ENCODE peak calls at places on chromosomes 11 and 22, in five cellular contexts. E is HepG2, N is K562, D is H1, M is GM12878. C is an unnamed sample.

GRCh38 chr11:19633276-19633675 is 79.4 kb upstream of the NAV2 start:
- DNase-seq in M (no peak), N (no peak), E (no peak), D (no peak), C (no peak)

GRCh38 chr11:43316451-43316850 is 4.7 kb downstream of the API5 start:
- DNase-seq in E (no peak), N (no peak), M (no peak), D (no peak), C (no peak)

GRCh38 chr11:34890089-34890488 is 26.1 kb downstream of the APIP start:
- DNase-seq in M (no peak), E (no peak), D (no peak), N (no peak), C (no peak)

GRCh38 chr11:85955531-85955930 is 100.3 kb downstream of the CCDC83 start:
- DNase-seq in D (no peak), M (no peak), E (no peak), N (no peak), C (no peak)

GRCh38 chr22:17086750-17087149 is 1.9 kb downstream of the IL17RA start:
- DNase-seq in E (no peak), M (no peak), D (no peak), N (no peak), C (no peak)

GRCh38 chr11:75430692-75431532 is 2.1 kb downstream of the KLHL35 start:
- DNase-seq in E (no peak), D (no peak), M (no peak), N (no peak), C (no peak)

GRCh38 chr11:104653011-104653806 is 245.1 kb downstream of the CASP12 start:
- DNase-seq in D (no peak), M (no peak), E (no peak), N (no peak), C (no peak)

GRCh38 chr11:34915136-34916013 is 804 bp downstream of the APIP start:
- DNase-seq in M (no peak), N (no peak), E (no peak), D (no peak), C (no peak)

GRCh38 chr22:24155597-24156145 is 25.6 kb upstream of the SUSD2 start:
- DNase-seq in M (no peak), E (peak; percentile 32), D (no peak), N (peak; percentile 11), C (no peak)

GRCh38 chr11:117187428-117187798 is 8.9 kb downstream of the SIDT2 start:
- DNase-seq in D (no peak), E (no peak), N (no peak), M (no peak), C (no peak)

GRCh38 chr11:69533296-69534165 is 52.1 kb downstream of the LINC01488 start:
- DNase-seq in N (no peak), M (no peak), E (no peak), D (no peak), C (no peak)

GRCh38 chr11:116276051-116277044 is 496.4 kb downstream of the BUD13 start:
- DNase-seq in M (no peak), N (peak; percentile 86), E (peak; percentile 67), D (peak; percentile 86), C (peak; percentile 72)

GRCh38 chr11:33778682-33779081 is 4.4 kb upstream of the FBXO3 start:
- DNase-seq in E (no peak), M (no peak), N (no peak), D (no peak), C (no peak)

GRCh38 chr22:39718206-39718605 is 147.7 kb downstream of the CACNA1I start:
- DNase-seq in D (no peak), N (no peak), M (no peak), E (no peak), C (no peak)

GRCh38 chr11:94895451-94895850 is 77.9 kb downstream of the CWC15 start:
- DNase-seq in N (no peak), D (no peak), E (no peak), M (no peak), C (no peak)

GRCh38 chr11:76738618-76739220 is 44.4 kb upstream of the TSKU start:
- DNase-seq in M (no peak), E (no peak), N (no peak), D (no peak), C (no peak)

GRCh38 chr22:24107668-24108067 is 73.6 kb upstream of the SUSD2 start:
- DNase-seq in N (no peak), M (no peak), E (no peak), D (no peak), C (no peak)

GRCh38 chr11:82474876-82475275 is 258.8 kb downstream of the FAM181B start:
- DNase-seq in N (no peak), M (no peak), E (no peak), D (no peak), C (no peak)

GRCh38 chr22:26259510-26259909 is 90.2 kb downstream of the SEZ6L start:
- DNase-seq in E (peak; percentile 30), N (no peak), D (peak; percentile 44), M (no peak), C (peak; percentile 0)

GRCh38 chr22:31091106-31091975 is 10.2 kb downstream of the SMTN start:
- DNase-seq in D (no peak), E (no peak), N (no peak), M (no peak), C (no peak)

GRCh38 chr11:6757373-6757967 is 14.3 kb downstream of the OR2AG2 start:
- DNase-seq in M (no peak), N (peak; percentile 28), D (no peak), E (peak; percentile 44), C (peak; percentile 32)

GRCh38 chr22:31162015-31162765 is 2.2 kb downstream of the RNF185 start:
- DNase-seq in E (no peak), N (no peak), D (no peak), M (no peak), C (no peak)

GRCh38 chr11:2574043-2574552 is 125.7 kb downstream of the KCNQ1OT1 start:
- DNase-seq in D (no peak), N (no peak), M (no peak), E (no peak), C (no peak)

GRCh38 chr22:35480627-35481565 is 59.7 kb upstream of the RASD2 start:
- DNase-seq in E (no peak), M (no peak), D (no peak), N (peak; percentile 13), C (no peak)

GRCh38 chr22:36435516-36436415 is 45.7 kb downstream of the TXN2 start:
- DNase-seq in M (peak; percentile 52), N (no peak), E (peak; percentile 92), D (no peak), C (no peak)

GRCh38 chr22:40116496-40117200 is 61.1 kb upstream of the TNRC6B start:
- DNase-seq in E (no peak), D (no peak), N (no peak), M (no peak), C (no peak)

GRCh38 chr22:49569286-49570031 is 258.2 kb downstream of the BRD1 start:
- DNase-seq in E (no peak), M (no peak), N (no peak), D (no peak), C (no peak)

GRCh38 chr22:50739894-50740293 is 1.9 kb downstream of the ACR start:
- DNase-seq in D (no peak), N (no peak), M (no peak), E (no peak), C (no peak)

GRCh38 chr11:72685560-72686480 is 11.6 kb upstream of the PDE2A start:
- DNase-seq in N (no peak), D (no peak), E (no peak), M (no peak), C (no peak)

DNA sequence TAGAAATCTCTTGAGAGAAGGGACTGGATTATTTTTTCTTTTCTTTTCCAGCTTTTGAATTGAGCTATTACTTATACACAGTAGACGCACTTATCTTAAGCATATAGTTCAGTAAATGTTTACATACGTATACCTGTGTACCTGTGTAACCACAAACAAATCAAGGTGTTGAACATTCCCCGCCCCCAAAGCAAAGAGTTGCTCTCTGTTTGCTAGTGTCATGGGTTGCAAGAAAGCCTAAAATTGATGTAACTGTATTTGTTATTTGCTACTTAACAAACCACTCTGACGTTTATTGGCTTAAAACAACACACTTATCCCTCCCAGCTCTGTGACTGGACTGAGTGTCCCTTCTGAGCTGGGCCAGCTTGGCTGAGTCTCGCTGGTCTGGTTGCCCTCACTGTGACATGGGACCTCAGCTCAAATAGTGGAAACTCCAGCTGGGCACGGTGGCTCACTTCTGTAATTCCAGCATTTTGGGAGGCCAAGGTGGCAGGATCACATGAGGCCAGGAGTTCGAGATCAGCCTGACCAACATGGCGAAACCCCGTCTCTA is 25.4 kb upstream of the CABP2 start:
- DNase-seq in E (no peak), M (no peak), D (no peak), N (no peak), C (no peak)
- TF ChIP-seq YY1 in E (no peak), M (no peak), D (no peak), N (no peak), C (no peak)

GRCh38 chr22:46501701-46502100 is 35.7 kb downstream of the CELSR1 start:
- DNase-seq in E (no peak), M (no peak), D (no peak), N (no peak), C (no peak)
- TF ChIP-seq CEBPB in E (no peak), M (no peak), D (no peak), N (no peak), C (no peak)

DNA sequence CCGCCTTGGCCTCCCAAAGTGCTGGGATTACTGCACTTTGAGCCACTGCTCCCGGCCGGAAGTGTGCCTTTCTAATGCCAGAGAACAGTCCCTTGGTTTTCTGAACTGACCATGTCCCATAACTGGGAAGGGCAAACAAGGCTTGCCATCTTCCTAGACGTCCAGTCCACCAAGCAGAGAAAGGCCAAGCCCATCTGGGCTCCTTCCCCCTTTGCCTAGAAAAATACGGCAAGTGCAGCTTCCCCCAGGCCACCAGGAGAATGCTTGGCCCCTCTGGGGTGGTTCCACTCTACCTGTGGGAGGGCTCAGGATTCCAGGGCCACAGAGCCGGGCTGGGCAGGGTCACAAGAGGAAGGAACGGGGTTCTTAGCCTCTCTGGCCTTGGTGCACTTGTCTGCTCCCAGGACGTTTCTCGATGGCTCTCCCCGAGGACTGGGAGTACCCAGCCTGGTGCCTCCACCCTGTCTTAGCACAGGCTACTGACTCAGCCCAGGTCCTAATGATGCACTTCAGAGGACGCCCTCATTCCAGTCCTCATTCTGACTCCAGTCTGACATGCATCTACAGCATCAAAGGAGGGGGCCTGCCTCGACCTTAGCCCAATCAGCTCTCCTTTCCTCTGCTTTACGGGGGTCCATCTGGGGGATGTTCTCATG is 1.2 kb downstream of the USP2 start:
- DNase-seq in N (no peak), M (no peak), D (no peak), E (peak; percentile 51), C (no peak)
- TF ChIP-seq POLR2A in N (no peak), M (no peak), D (no peak), E (no peak), C (no peak)

DNA sequence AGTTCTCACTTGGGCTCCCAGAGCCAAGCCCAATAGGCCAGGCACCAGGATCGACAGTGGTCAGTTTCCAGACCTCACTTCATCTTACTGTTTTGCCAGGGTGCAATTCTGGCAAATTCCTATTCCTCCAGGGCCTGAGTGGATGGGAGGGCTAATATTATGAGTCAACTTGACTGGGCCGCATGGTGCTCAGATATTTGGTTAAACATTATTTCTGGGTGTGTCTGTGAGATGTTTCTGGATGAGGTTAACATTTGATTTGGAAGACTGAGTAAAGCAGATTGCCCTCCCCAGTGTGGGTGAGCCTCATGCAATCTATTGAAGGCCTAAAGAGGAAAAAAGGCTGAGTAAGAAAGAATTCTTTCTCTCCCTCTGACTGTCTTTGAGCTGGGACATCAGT is 132.8 kb upstream of the ZBED5 start:
- DNase-seq in E (no peak), N (no peak), D (no peak), M (no peak), C (no peak)
- TF ChIP-seq YY1 in E (no peak), N (no peak), D (no peak), M (no peak), C (no peak)

C was measured in HCT116.